ENCODE peak calls at places on chromosomes 1 and 21, in four cellular contexts. W is neural crest cell, O is NCI-H2029, U is Caki2. Z is an unnamed sample.

GRCh38 chr1:51642739-51643142 is 25.8 kb downstream of the OSBPL9 start:
- DNase-seq in W (no peak), O (no peak), U (peak; percentile 72), Z (no peak)

GRCh38 chr1:183694035-183694434 is 40.9 kb upstream of the APOBEC4 start:
- DNase-seq in W (no peak), O (no peak), U (no peak), Z (no peak)

GRCh38 chr1:53835491-53835890 is 2.6 kb downstream of the NDC1 start:
- DNase-seq in W (no peak), O (no peak), U (peak; percentile 7), Z (no peak)

GRCh38 chr1:211424018-211424417 is 67.9 kb downstream of the RD3 start:
- DNase-seq in W (no peak), O (no peak), U (no peak), Z (no peak)

GRCh38 chr1:117045644-117046043 is 14.5 kb upstream of the TTF2 start:
- DNase-seq in W (no peak), O (no peak), U (no peak), Z (no peak)

GRCh38 chr1:76835203-76835602 is 32.1 kb upstream of the ST6GALNAC5 start:
- DNase-seq in W (no peak), O (no peak), U (no peak), Z (no peak)

GRCh38 chr1:14517813-14518180 is 80.7 kb upstream of the KAZN start:
- DNase-seq in W (no peak), O (peak; percentile 82), U (no peak), Z (no peak)

GRCh38 chr1:234840843-234841242 is 230.9 kb upstream of the IRF2BP2 start:
- DNase-seq in W (no peak), O (no peak), U (no peak), Z (no peak)

GRCh38 chr1:1162597-1163537 is 10.8 kb upstream of the TTLL10 start:
- DNase-seq in W (no peak), O (peak; percentile 92), U (no peak), Z (peak; percentile 69)

GRCh38 chr1:246170574-246171261 is 336.4 kb downstream of the SMYD3 start:
- DNase-seq in W (no peak), O (no peak), U (no peak), Z (no peak)

GRCh38 chr21:44517175-44517899 is 22.7 kb downstream of the KRTAP10-1 start:
- DNase-seq in W (no peak), O (peak; percentile 98), U (peak; percentile 69), Z (peak; percentile 100)

GRCh38 chr21:39738566-39738965 is 6.4 kb upstream of the IGSF5 start:
- DNase-seq in W (no peak), O (no peak), U (no peak), Z (no peak)

GRCh38 chr1:180611016-180611930 is 20.5 kb upstream of the XPR1 start:
- DNase-seq in W (no peak), O (no peak), U (no peak), Z (no peak)

GRCh38 chr1:170623171-170623570 is 40.8 kb upstream of the PRRX1 start:
- DNase-seq in W (no peak), O (no peak), U (peak; percentile 8), Z (no peak)

GRCh38 chr1:17198476-17199258 is 6.3 kb upstream of the PADI1 start:
- DNase-seq in W (no peak), O (no peak), U (no peak), Z (no peak)

GRCh38 chr1:223714849-223715709 is 2.7 kb downstream of the CAPN2 start:
- DNase-seq in W (no peak), O (peak; percentile 68), U (peak; percentile 89), Z (no peak)

GRCh38 chr1:12480748-12481362 is 137.2 kb downstream of the DHRS3 start:
- DNase-seq in W (no peak), O (no peak), U (peak; percentile 79), Z (no peak)

GRCh38 chr1:15296602-15297321 is 49.7 kb downstream of the FHAD1 start:
- DNase-seq in W (no peak), O (no peak), U (no peak), Z (no peak)

GRCh38 chr21:37704751-37705150 is 211.5 kb downstream of the KCNJ6 start:
- DNase-seq in W (no peak), O (peak; percentile 52), U (peak; percentile 50), Z (no peak)

Z was measured in LNCaP clone FGC.